ENCODE peak calls at places on chromosomes 2 and 18, in six cellular contexts. H, Z, Q, P, D and N are unnamed samples.
A peak's percentile ranks its signal among the peaks of the same experiment; 100 is the strongest.

GRCh38 chr2:3441465-3441864 is 62.0 kb downstream of the TRAPPC12 start:
- DNase-seq in H (no peak), Z (no peak), Q (no peak), P (no peak), D (no peak), N (no peak)

GRCh38 chr2:94759211-94759610 is 112.0 kb upstream of the TEKT4 start:
- DNase-seq in H (peak; percentile 23), Z (no peak), Q (no peak), P (no peak), D (no peak), N (no peak)

GRCh38 chr2:132936261-132936660 is 266.3 kb upstream of the LYPD1 start:
- DNase-seq in H (no peak), Z (no peak), Q (peak; percentile 52), P (no peak), D (no peak), N (no peak)

GRCh38 chr18:79615586-79615985 is 64.0 kb upstream of the CTDP1 start:
- DNase-seq in H (no peak), Z (peak; percentile 7), Q (no peak), P (no peak), D (no peak), N (no peak)

GRCh38 chr2:224938670-224939309 is 103.5 kb downstream of the DOCK10 start:
- DNase-seq in H (no peak), Z (no peak), Q (peak; percentile 88), P (no peak), D (no peak), N (no peak)

GRCh38 chr18:34514957-34515356 is 195.1 kb upstream of the DTNA start:
- DNase-seq in H (no peak), Z (no peak), Q (no peak), P (no peak), D (no peak), N (no peak)

GRCh38 chr2:160214461-160215055 is 14.5 kb upstream of the ITGB6 start:
- DNase-seq in H (no peak), Z (peak; percentile 35), Q (peak; percentile 90), P (no peak), D (no peak), N (no peak)

GRCh38 chr2:86037141-86037794 is 68.4 kb downstream of the POLR1A start:
- DNase-seq in H (no peak), Z (peak; percentile 59), Q (peak; percentile 92), P (peak; percentile 40), D (peak; percentile 82), N (peak; percentile 57)

GRCh38 chr2:193824474-193824873 is 1629.7 kb upstream of the TMEFF2 start:
- DNase-seq in H (peak; percentile 61), Z (no peak), Q (no peak), P (no peak), D (no peak), N (no peak)

GRCh38 chr2:193518061-193518817 is 1323.5 kb upstream of the TMEFF2 start:
- DNase-seq in H (peak; percentile 16), Z (no peak), Q (peak; percentile 27), P (no peak), D (no peak), N (no peak)

GRCh38 chr2:172846551-172846950 is 110.9 kb downstream of the RAPGEF4 start:
- DNase-seq in H (no peak), Z (no peak), Q (no peak), P (no peak), D (no peak), N (no peak)

GRCh38 chr2:68734688-68735525 is at the start of gene ARHGAP25:
- DNase-seq in H (no peak), Z (peak; percentile 21), Q (no peak), P (no peak), D (peak; percentile 25), N (no peak)

GRCh38 chr2:213108308-213108707 is 43.1 kb downstream of the IKZF2 start:
- DNase-seq in H (no peak), Z (no peak), Q (no peak), P (no peak), D (no peak), N (no peak)

GRCh38 chr2:111121028-111121872 is 536 bp downstream of the BCL2L11 start:
- DNase-seq in H (no peak), Z (peak; percentile 40), Q (no peak), P (peak; percentile 63), D (peak; percentile 16), N (peak; percentile 57)

GRCh38 chr2:97966545-97967215 is 29.1 kb downstream of the TMEM131 start:
- DNase-seq in H (peak; percentile 43), Z (no peak), Q (peak; percentile 27), P (no peak), D (no peak), N (no peak)

GRCh38 chr2:75108937-75109482 is 90.3 kb downstream of the TACR1 start:
- DNase-seq in H (no peak), Z (no peak), Q (no peak), P (no peak), D (no peak), N (no peak)

GRCh38 chr2:128437181-128437520 is 118.5 kb upstream of the HS6ST1 start:
- DNase-seq in H (no peak), Z (no peak), Q (no peak), P (peak; percentile 1), D (no peak), N (peak; percentile 9)

GRCh38 chr2:184178229-184178628 is 420.1 kb upstream of the ZNF804A start:
- DNase-seq in H (no peak), Z (no peak), Q (no peak), P (no peak), D (no peak), N (no peak)

GRCh38 chr2:84963323-84963691 is 7.7 kb upstream of the KCMF1 start:
- DNase-seq in H (no peak), Z (no peak), Q (no peak), P (no peak), D (no peak), N (no peak)

GRCh38 chr18:61948842-61949438 is 56.1 kb upstream of the RNF152 start:
- DNase-seq in H (no peak), Z (no peak), Q (no peak), P (no peak), D (no peak), N (no peak)

GRCh38 chr2:44598731-44599529 is 237.2 kb downstream of the CAMKMT start:
- DNase-seq in H (no peak), Z (no peak), Q (no peak), P (no peak), D (no peak), N (no peak)

GRCh38 chr2:204453730-204454167 is 91.5 kb upstream of the PARD3B start:
- DNase-seq in H (no peak), Z (no peak), Q (no peak), P (peak; percentile 22), D (no peak), N (no peak)

GRCh38 chr2:15618449-15618855 is 26.8 kb downstream of the DDX1 start:
- DNase-seq in H (no peak), Z (no peak), Q (no peak), P (no peak), D (no peak), N (no peak)

GRCh38 chr2:25168256-25169072 is at the start of gene POMC:
- DNase-seq in H (no peak), Z (no peak), Q (peak; percentile 21), P (peak; percentile 26), D (no peak), N (no peak)

GRCh38 chr2:120765911-120766757 is 30.5 kb downstream of the GLI2 start:
- DNase-seq in H (no peak), Z (peak; percentile 72), Q (peak; percentile 99), P (peak; percentile 48), D (peak; percentile 25), N (peak; percentile 54)

DNA sequence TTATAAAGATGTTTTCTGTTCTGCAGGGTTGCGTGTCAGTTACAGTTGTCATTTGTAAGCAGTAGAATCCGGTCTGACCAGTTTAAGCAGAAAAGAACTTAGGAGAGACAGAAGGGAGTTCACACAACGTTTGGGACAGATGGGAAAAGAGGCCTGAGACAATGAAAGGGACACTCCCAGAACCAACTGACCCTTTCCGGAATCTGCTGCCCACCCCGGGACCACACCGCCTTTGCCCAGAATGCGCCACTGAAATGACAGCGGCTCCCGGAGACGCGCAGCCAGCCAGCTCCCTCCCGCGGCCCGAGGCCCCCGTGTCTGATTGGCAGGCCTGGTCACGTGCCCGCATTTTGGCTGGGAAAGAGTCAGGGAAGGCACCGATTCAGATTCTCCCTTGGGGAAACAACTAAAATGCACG is 244.6 kb downstream of the BCL2 start:
- DNase-seq in H (peak; percentile 28), Z (peak; percentile 47), Q (peak; percentile 16), P (peak; percentile 70), D (peak; percentile 75), N (peak; percentile 81)
- TF ChIP-seq POLR2A in H (no peak), Z (no peak), Q (no peak), P (no peak), D (peak; percentile 38), N (no peak)

GRCh38 chr2:207223051-207223450 is 57.3 kb upstream of the KLF7 start:
- DNase-seq in H (no peak), Z (no peak), Q (peak; percentile 87), P (no peak), D (no peak), N (no peak)
- TF ChIP-seq CTCF in H (no peak), Z (no peak), Q (no peak), P (no peak), D (no peak), N (no peak)

GRCh38 chr2:264493-265468 is at the start of gene ACP1:
- DNase-seq in H (peak; percentile 94), Z (peak; percentile 92), Q (peak; percentile 93), P (peak; percentile 99), D (peak; percentile 83), N (peak; percentile 97)

GRCh38 chr2:263022-263738 is 652 bp downstream of the SH3YL1 start:
- DNase-seq in H (no peak), Z (no peak), Q (no peak), P (no peak), D (no peak), N (no peak)

GRCh38 chr2:262117-262516 is 1.7 kb downstream of the SH3YL1 start:
- DNase-seq in H (no peak), Z (no peak), Q (no peak), P (no peak), D (no peak), N (no peak)

GRCh38 chr2:260507-261161 is 3.2 kb downstream of the SH3YL1 start:
- DNase-seq in H (no peak), Z (peak; percentile 56), Q (peak; percentile 86), P (no peak), D (no peak), N (no peak)

GRCh38 chr2:263774-264492 is at the start of gene SH3YL1:
- DNase-seq in H (peak; percentile 16), Z (no peak), Q (no peak), P (peak; percentile 87), D (no peak), N (peak; percentile 81)
- TF ChIP-seq POLR2A in H (no peak), Z (peak; percentile 35), Q (no peak), P (peak; percentile 60), D (no peak), N (no peak)

GRCh38 chr2:174518397-174518796 is 31.6 kb upstream of the GPR155 start:
- DNase-seq in H (no peak), Z (no peak), Q (no peak), P (no peak), D (no peak), N (no peak)

GRCh38 chr2:174527101-174527721 is 40.4 kb upstream of the GPR155 start:
- DNase-seq in H (no peak), Z (no peak), Q (no peak), P (no peak), D (no peak), N (no peak)

GRCh38 chr2:174524525-174524924 is 37.7 kb upstream of the GPR155 start:
- DNase-seq in H (no peak), Z (peak; percentile 22), Q (no peak), P (no peak), D (peak; percentile 13), N (no peak)

GRCh38 chr2:174527959-174528358 is 41.1 kb upstream of the GPR155 start:
- DNase-seq in H (no peak), Z (no peak), Q (no peak), P (no peak), D (no peak), N (no peak)

GRCh38 chr2:174522553-174522952 is 35.7 kb upstream of the GPR155 start:
- DNase-seq in H (no peak), Z (no peak), Q (peak; percentile 11), P (no peak), D (no peak), N (no peak)
- TF ChIP-seq CTCF in H (peak; percentile 9), Z (peak; percentile 49), Q (peak; percentile 47), P (peak; percentile 21), D (peak; percentile 33), N (no peak)